ENCODE peak calls at places on chromosome 7, in six cellular contexts. S, F, O, L, K and Z are unnamed samples.

GRCh38 chr7:137038706-137039105 is 170.3 kb downstream of the CHRM2 start:
- DNase-seq in S (no peak), F (no peak), O (no peak), L (no peak), K (no peak), Z (no peak)

GRCh38 chr7:132117181-132117580 is 459.1 kb downstream of the PLXNA4 start:
- DNase-seq in S (no peak), F (peak; percentile 11), O (no peak), L (peak; percentile 2), K (no peak), Z (peak; percentile 43)

GRCh38 chr7:151485006-151485732 is 34.5 kb downstream of the RHEB start:
- DNase-seq in S (no peak), F (peak; percentile 87), O (no peak), L (no peak), K (no peak), Z (peak; percentile 80)

GRCh38 chr7:100220833-100221718 is 1.3 kb downstream of the PVRIG start:
- DNase-seq in S (no peak), F (no peak), O (no peak), L (no peak), K (no peak), Z (no peak)

GRCh38 chr7:84701524-84702306 is 485.1 kb downstream of the SEMA3D start:
- DNase-seq in S (no peak), F (peak; percentile 96), O (no peak), L (no peak), K (peak; percentile 62), Z (peak; percentile 96)

GRCh38 chr7:66502230-66503035 is 126.2 kb upstream of the KCTD7 start:
- DNase-seq in S (no peak), F (no peak), O (no peak), L (no peak), K (no peak), Z (no peak)

GRCh38 chr7:77202544-77202976 is 2.9 kb upstream of the FGL2 start:
- DNase-seq in S (no peak), F (no peak), O (no peak), L (no peak), K (no peak), Z (no peak)

GRCh38 chr7:29764227-29764626 is 42.1 kb upstream of the WIPF3 start:
- DNase-seq in S (no peak), F (no peak), O (no peak), L (no peak), K (no peak), Z (no peak)

GRCh38 chr7:130242198-130243014 is 24.3 kb upstream of the CPA2 start:
- DNase-seq in S (peak; percentile 30), F (peak; percentile 73), O (peak; percentile 57), L (no peak), K (peak; percentile 65), Z (peak; percentile 48)

GRCh38 chr7:36844374-36844773 is 120.1 kb upstream of the AOAH start:
- DNase-seq in S (no peak), F (no peak), O (no peak), L (no peak), K (no peak), Z (no peak)

GRCh38 chr7:89606479-89606878 is 547.8 kb upstream of the STEAP1 start:
- DNase-seq in S (no peak), F (no peak), O (no peak), L (no peak), K (no peak), Z (no peak)

GRCh38 chr7:46478046-46478445 is 557.0 kb upstream of the IGFBP3 start:
- DNase-seq in S (no peak), F (peak; percentile 66), O (no peak), L (peak; percentile 63), K (no peak), Z (peak; percentile 79)

GRCh38 chr7:11177793-11178192 is 204.1 kb downstream of the PHF14 start:
- DNase-seq in S (no peak), F (peak; percentile 63), O (no peak), L (no peak), K (no peak), Z (peak; percentile 46)

GRCh38 chr7:152899482-152900166 is 140.1 kb downstream of the ACTR3B start:
- DNase-seq in S (no peak), F (no peak), O (peak; percentile 76), L (no peak), K (no peak), Z (peak; percentile 3)

GRCh38 chr7:151506901-151507382 is 12.8 kb downstream of the RHEB start:
- DNase-seq in S (no peak), F (no peak), O (no peak), L (no peak), K (no peak), Z (no peak)

GRCh38 chr7:135263321-135263970 is 29.8 kb downstream of the STRA8 start:
- DNase-seq in S (no peak), F (no peak), O (no peak), L (no peak), K (no peak), Z (no peak)

GRCh38 chr7:122515404-122515803 is 183.5 kb downstream of the RNF133 start:
- DNase-seq in S (no peak), F (no peak), O (no peak), L (no peak), K (no peak), Z (no peak)

GRCh38 chr7:133081119-133081604 is 728 bp downstream of the CHCHD3 start:
- DNase-seq in S (peak; percentile 15), F (peak; percentile 12), O (peak; percentile 15), L (no peak), K (peak; percentile 54), Z (no peak)

GRCh38 chr7:121561717-121562116 is 165.6 kb upstream of the FAM3C start:
- DNase-seq in S (no peak), F (peak; percentile 34), O (no peak), L (no peak), K (no peak), Z (no peak)

GRCh38 chr7:106327538-106328481 is 43.0 kb upstream of the NAMPT start:
- DNase-seq in S (no peak), F (no peak), O (no peak), L (no peak), K (no peak), Z (no peak)

GRCh38 chr7:131897790-131898165 is 341.4 kb upstream of the PODXL start:
- DNase-seq in S (no peak), F (no peak), O (no peak), L (no peak), K (no peak), Z (peak; percentile 28)

GRCh38 chr7:106070201-106070551 is 41.9 kb downstream of the SYPL1 start:
- DNase-seq in S (no peak), F (no peak), O (no peak), L (no peak), K (no peak), Z (no peak)

GRCh38 chr7:154584352-154585252 is 418.3 kb downstream of the PAXIP1 start:
- DNase-seq in S (no peak), F (no peak), O (no peak), L (no peak), K (no peak), Z (no peak)

GRCh38 chr7:103660455-103661371 is 214.7 kb upstream of the SLC26A5 start:
- DNase-seq in S (no peak), F (peak; percentile 35), O (no peak), L (no peak), K (no peak), Z (peak; percentile 17)

DNA sequence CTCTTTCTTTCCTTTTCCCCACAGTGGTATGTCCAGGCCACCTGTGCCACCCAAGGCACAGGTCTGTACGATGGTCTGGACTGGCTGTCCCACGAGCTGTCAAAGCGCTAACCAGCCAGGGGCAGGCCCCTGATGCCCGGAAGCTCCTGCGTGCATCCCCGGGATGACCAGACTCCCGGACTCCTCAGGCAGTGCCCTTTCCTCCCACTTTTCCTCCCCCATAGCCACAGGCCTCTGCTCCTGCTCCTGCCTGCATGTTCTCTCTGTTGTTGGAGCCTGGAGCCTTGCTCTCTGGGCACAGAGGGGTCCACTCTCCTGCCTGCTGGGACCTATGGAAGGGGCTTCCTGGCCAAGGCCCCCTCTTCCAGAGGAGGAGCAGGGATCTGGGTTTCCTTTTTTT is 2.3 kb upstream of the FSCN3 start:
- DNase-seq in S (no peak), F (no peak), O (no peak), L (no peak), K (no peak), Z (no peak)
- H3K4me3 ChIP-seq in S (no peak overlapping the region), F (no peak overlapping the region), O (no peak overlapping the region), L (no peak overlapping the region), K (no peak overlapping the region), Z (no peak overlapping the region)

GRCh38 chr7:20647051-20647450 is 31.6 kb downstream of the ABCB5 start:
- DNase-seq in S (no peak), F (no peak), O (no peak), L (no peak), K (no peak), Z (peak; percentile 74)

GRCh38 chr7:20653636-20654035 is 38.2 kb downstream of the ABCB5 start:
- DNase-seq in S (no peak), F (no peak), O (no peak), L (no peak), K (no peak), Z (no peak)

GRCh38 chr7:20647908-20648776 is 32.7 kb downstream of the ABCB5 start:
- DNase-seq in S (no peak), F (peak; percentile 38), O (no peak), L (no peak), K (no peak), Z (peak; percentile 44)

GRCh38 chr7:20650782-20651181 is 35.3 kb downstream of the ABCB5 start:
- DNase-seq in S (no peak), F (no peak), O (no peak), L (no peak), K (no peak), Z (no peak)

GRCh38 chr7:20651960-20652544 is 36.6 kb downstream of the ABCB5 start:
- DNase-seq in S (no peak), F (peak; percentile 48), O (no peak), L (no peak), K (no peak), Z (peak; percentile 22)
- TF ChIP-seq CTCF in S (no peak), F (peak; percentile 42), O (no peak), L (peak; percentile 32), K (peak; percentile 24), Z (peak; percentile 60)

DNA sequence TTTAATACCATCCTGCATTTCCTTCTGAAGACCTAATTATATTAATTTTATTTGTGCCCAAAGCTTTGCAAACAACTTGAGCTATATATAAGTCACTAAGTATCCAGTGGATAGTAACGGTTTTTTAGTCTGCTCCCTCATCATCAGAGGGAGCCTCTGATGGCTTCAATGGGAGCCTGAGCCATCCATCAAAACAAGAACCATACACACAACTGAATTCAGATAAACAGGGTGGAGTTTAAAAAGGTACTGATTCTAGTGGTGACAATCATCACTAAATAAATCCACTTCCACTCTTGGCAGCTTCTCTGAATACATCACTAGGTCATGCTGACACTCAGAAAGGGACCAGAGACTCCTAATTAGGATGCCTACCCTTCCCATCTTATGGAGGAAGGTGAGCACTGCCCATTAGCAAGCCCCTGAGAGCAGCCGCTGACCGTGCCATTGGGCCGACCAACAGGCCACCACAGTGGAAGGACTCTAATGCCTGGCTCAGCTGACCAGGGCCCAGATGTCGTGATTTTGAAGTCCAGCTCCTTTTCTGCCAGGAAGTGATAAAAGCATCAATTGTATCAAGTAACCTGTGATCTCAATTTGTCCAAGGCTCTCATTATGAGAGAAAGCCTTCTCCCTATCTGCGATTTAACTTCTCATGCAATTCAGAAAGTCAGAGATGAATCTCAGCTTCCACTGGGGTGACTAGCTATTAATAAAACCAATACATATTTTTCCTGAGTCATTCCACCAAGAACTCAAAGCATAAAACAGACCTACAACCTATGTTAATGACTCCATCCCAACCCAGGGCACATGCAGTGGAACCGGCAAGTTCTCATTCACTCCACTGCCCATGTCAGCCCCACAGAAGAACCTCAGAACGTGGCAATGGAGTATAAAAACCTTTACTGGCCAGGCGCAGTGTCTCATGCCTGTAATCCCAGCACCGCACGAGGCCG is 13.1 kb downstream of the VOPP1 start:
- DNase-seq in S (no peak), F (no peak), O (no peak), L (no peak), K (no peak), Z (no peak)
- H3K4me3 ChIP-seq in S (no peak overlapping the region), F (no peak overlapping the region), O (no peak overlapping the region), L (no peak overlapping the region), K (no peak overlapping the region), Z (no peak overlapping the region)

GRCh38 chr7:128919881-128920789 is 9.6 kb upstream of the KCP start:
- DNase-seq in S (no peak), F (no peak), O (no peak), L (no peak), K (peak; percentile 9), Z (no peak)
- TF ChIP-seq CTCF in S (no peak), F (no peak), O (no peak), L (no peak), K (no peak), Z (no peak)